ENCODE peak calls at places on chromosome 9, in five cellular contexts. One of them, this sample, is unnamed.

GRCh38 chr9:129868571-129869486 is 33.6 kb downstream of the USP20 start:
- DNase-seq in mammary epithelial cell: no peak
- DNase-seq in coronary artery: no peak
- DNase-seq in endothelial cell: no peak
- DNase-seq in upper lobe of left lung: peak
- DNase-seq in this sample: no peak

GRCh38 chr9:11618241-11618805 is 1005.5 kb upstream of the PTPRD start:
- DNase-seq in mammary epithelial cell: no peak
- DNase-seq in coronary artery: no peak
- DNase-seq in endothelial cell: no peak
- DNase-seq in upper lobe of left lung: no peak
- DNase-seq in this sample: no peak

GRCh38 chr9:72383978-72384709 is 19.1 kb upstream of the ZFAND5 start:
- DNase-seq in mammary epithelial cell: peak
- DNase-seq in coronary artery: no peak
- DNase-seq in endothelial cell: no peak
- DNase-seq in upper lobe of left lung: no peak
- DNase-seq in this sample: no peak

GRCh38 chr9:130701059-130702022 is 7.8 kb downstream of the EXOSC2 start:
- DNase-seq in mammary epithelial cell: peak
- DNase-seq in coronary artery: no peak
- DNase-seq in endothelial cell: peak
- DNase-seq in upper lobe of left lung: peak
- DNase-seq in this sample: peak

GRCh38 chr9:99573052-99573451 is 248.6 kb upstream of the NR4A3 start:
- DNase-seq in mammary epithelial cell: no peak
- DNase-seq in coronary artery: no peak
- DNase-seq in endothelial cell: no peak
- DNase-seq in upper lobe of left lung: no peak
- DNase-seq in this sample: no peak

GRCh38 chr9:112038017-112038408 is 137.1 kb downstream of the SUSD1 start:
- DNase-seq in mammary epithelial cell: no peak
- DNase-seq in coronary artery: no peak
- DNase-seq in endothelial cell: no peak
- DNase-seq in upper lobe of left lung: no peak
- DNase-seq in this sample: no peak

GRCh38 chr9:135065804-135066203 is 21.7 kb upstream of the OLFM1 start:
- DNase-seq in mammary epithelial cell: no peak
- DNase-seq in coronary artery: peak
- DNase-seq in endothelial cell: no peak
- DNase-seq in upper lobe of left lung: no peak
- DNase-seq in this sample: no peak

GRCh38 chr9:78294290-78295176 is 2.4 kb upstream of the PSAT1 start:
- DNase-seq in mammary epithelial cell: no peak
- DNase-seq in coronary artery: no peak
- DNase-seq in endothelial cell: no peak
- DNase-seq in upper lobe of left lung: no peak
- DNase-seq in this sample: no peak

GRCh38 chr9:117405950-117406705 is 8.7 kb downstream of the ASTN2 start:
- DNase-seq in mammary epithelial cell: no peak
- DNase-seq in coronary artery: no peak
- DNase-seq in endothelial cell: no peak
- DNase-seq in upper lobe of left lung: no peak
- DNase-seq in this sample: no peak

GRCh38 chr9:131296452-131296851 is 6.9 kb downstream of the PLPP7 start:
- DNase-seq in mammary epithelial cell: no peak
- DNase-seq in coronary artery: no peak
- DNase-seq in endothelial cell: no peak
- DNase-seq in upper lobe of left lung: no peak
- DNase-seq in this sample: no peak

GRCh38 chr9:27489087-27489876 is 34.8 kb upstream of the IFNK start:
- DNase-seq in mammary epithelial cell: no peak
- DNase-seq in coronary artery: no peak
- DNase-seq in endothelial cell: no peak
- DNase-seq in upper lobe of left lung: no peak
- DNase-seq in this sample: no peak

GRCh38 chr9:118059520-118060278 is 355.5 kb downstream of the TLR4 start:
- DNase-seq in mammary epithelial cell: peak
- DNase-seq in coronary artery: no peak
- DNase-seq in endothelial cell: peak
- DNase-seq in upper lobe of left lung: peak
- DNase-seq in this sample: no peak

GRCh38 chr9:75454891-75455290 is 366.6 kb downstream of the OSTF1 start:
- DNase-seq in mammary epithelial cell: no peak
- DNase-seq in coronary artery: no peak
- DNase-seq in endothelial cell: no peak
- DNase-seq in upper lobe of left lung: no peak
- DNase-seq in this sample: no peak

GRCh38 chr9:83166369-83166768 is 103.4 kb upstream of the RASEF start:
- DNase-seq in mammary epithelial cell: peak
- DNase-seq in coronary artery: no peak
- DNase-seq in endothelial cell: no peak
- DNase-seq in upper lobe of left lung: peak
- DNase-seq in this sample: no peak

GRCh38 chr9:72843525-72844439 is 109.1 kb downstream of the ALDH1A1 start:
- DNase-seq in mammary epithelial cell: peak
- DNase-seq in coronary artery: no peak
- DNase-seq in endothelial cell: no peak
- DNase-seq in upper lobe of left lung: no peak
- DNase-seq in this sample: no peak

GRCh38 chr9:100515578-100516494 is 42.9 kb downstream of the TMEFF1 start:
- DNase-seq in mammary epithelial cell: peak
- DNase-seq in coronary artery: no peak
- DNase-seq in endothelial cell: no peak
- DNase-seq in upper lobe of left lung: no peak
- DNase-seq in this sample: no peak

GRCh38 chr9:110148384-110148783 is 59.6 kb downstream of the C9orf152 start:
- DNase-seq in mammary epithelial cell: peak
- DNase-seq in coronary artery: no peak
- DNase-seq in endothelial cell: no peak
- DNase-seq in upper lobe of left lung: no peak
- DNase-seq in this sample: no peak

GRCh38 chr9:121895836-121896544 is 197.1 kb downstream of the TTLL11 start:
- DNase-seq in mammary epithelial cell: no peak
- DNase-seq in coronary artery: no peak
- DNase-seq in endothelial cell: no peak
- DNase-seq in upper lobe of left lung: no peak
- DNase-seq in this sample: no peak

GRCh38 chr9:136584401-136585328 is 38.8 kb upstream of the NOTCH1 start:
- DNase-seq in mammary epithelial cell: no peak
- DNase-seq in coronary artery: no peak
- DNase-seq in endothelial cell: no peak
- DNase-seq in upper lobe of left lung: no peak
- DNase-seq in this sample: no peak

GRCh38 chr9:81814794-81815464 is 113.3 kb upstream of the SPATA31D4 start:
- DNase-seq in mammary epithelial cell: peak
- DNase-seq in coronary artery: no peak
- DNase-seq in endothelial cell: no peak
- DNase-seq in upper lobe of left lung: no peak
- DNase-seq in this sample: no peak

GRCh38 chr9:122346478-122347347 is 24.1 kb upstream of the PTGS1 start:
- DNase-seq in mammary epithelial cell: no peak
- DNase-seq in coronary artery: no peak
- DNase-seq in endothelial cell: peak
- DNase-seq in upper lobe of left lung: peak
- DNase-seq in this sample: no peak

GRCh38 chr9:83199240-83199639 is 136.3 kb upstream of the RASEF start:
- DNase-seq in mammary epithelial cell: peak
- DNase-seq in coronary artery: no peak
- DNase-seq in endothelial cell: peak
- DNase-seq in upper lobe of left lung: no peak
- DNase-seq in this sample: no peak

DNA sequence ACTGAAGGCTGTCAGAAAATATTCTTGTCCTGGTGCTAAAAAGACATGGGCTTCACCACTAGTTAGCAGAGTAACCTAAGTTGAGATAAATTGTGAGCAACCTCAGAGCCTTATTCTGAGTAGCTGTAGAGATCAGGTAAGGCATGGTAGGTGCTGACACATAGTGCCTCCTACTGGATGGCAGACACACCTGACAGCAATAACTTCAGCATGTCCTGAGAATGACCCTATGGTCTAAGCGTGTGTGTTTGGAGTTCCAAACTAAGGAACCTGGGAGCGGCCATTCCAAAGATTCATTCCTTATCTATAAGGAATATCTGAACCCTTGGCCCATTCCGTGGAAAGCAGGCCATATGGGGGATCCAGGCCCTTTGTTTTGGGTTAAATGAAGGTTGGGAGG is 46.0 kb downstream of the SLC28A3 start:
- DNase-seq in mammary epithelial cell: no peak
- DNase-seq in coronary artery: no peak
- DNase-seq in endothelial cell: no peak
- DNase-seq in upper lobe of left lung: no peak
- DNase-seq in this sample: no peak
- TF ChIP-seq CTCF in mammary epithelial cell: peak
- TF ChIP-seq CTCF in coronary artery: no peak
- TF ChIP-seq CTCF in endothelial cell: no peak
- TF ChIP-seq CTCF in upper lobe of left lung: no peak
- TF ChIP-seq CTCF in this sample: no peak

GRCh38 chr9:109063765-109064164 is 50.5 kb upstream of the CTNNAL1 start:
- DNase-seq in mammary epithelial cell: peak
- DNase-seq in coronary artery: no peak
- DNase-seq in endothelial cell: no peak
- DNase-seq in upper lobe of left lung: peak
- DNase-seq in this sample: no peak
- TF ChIP-seq CTCF in mammary epithelial cell: peak
- TF ChIP-seq CTCF in coronary artery: no peak
- TF ChIP-seq CTCF in endothelial cell: no peak
- TF ChIP-seq CTCF in upper lobe of left lung: peak
- TF ChIP-seq CTCF in this sample: no peak

DNA sequence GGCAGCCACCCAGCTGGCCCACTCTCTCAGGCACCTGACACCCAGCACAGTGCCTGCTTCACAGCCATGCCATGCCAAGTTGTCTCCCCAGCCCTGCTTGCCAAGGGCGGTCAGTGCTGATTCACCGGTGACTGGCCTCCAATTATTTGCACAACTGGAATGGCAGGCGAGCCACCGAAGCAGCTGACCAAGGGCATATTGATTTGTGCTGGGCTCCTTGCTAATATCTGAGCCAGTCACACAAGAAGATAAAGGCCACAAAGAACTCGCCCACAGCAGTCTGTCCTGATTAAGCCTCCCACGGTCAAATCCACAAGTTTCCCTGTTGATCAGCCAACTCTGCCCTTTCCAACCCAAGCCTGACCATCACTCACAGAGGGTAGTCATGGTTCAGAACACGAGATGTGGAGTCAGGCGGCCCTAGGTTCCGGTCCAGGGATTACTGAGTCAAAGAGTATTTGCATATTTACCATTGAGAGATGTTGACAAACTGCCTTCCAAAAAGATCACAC is 6.4 kb upstream of the EEIG1 start:
- DNase-seq in mammary epithelial cell: peak
- DNase-seq in coronary artery: no peak
- DNase-seq in endothelial cell: no peak
- DNase-seq in upper lobe of left lung: no peak
- DNase-seq in this sample: no peak
- TF ChIP-seq CTCF in mammary epithelial cell: no peak
- TF ChIP-seq CTCF in coronary artery: no peak
- TF ChIP-seq CTCF in endothelial cell: no peak
- TF ChIP-seq CTCF in upper lobe of left lung: no peak
- TF ChIP-seq CTCF in this sample: no peak

GRCh38 chr9:127578952-127579853 is 32.9 kb upstream of the STXBP1 start:
- DNase-seq in mammary epithelial cell: peak
- DNase-seq in coronary artery: peak
- DNase-seq in endothelial cell: peak
- DNase-seq in upper lobe of left lung: peak
- DNase-seq in this sample: peak
- TF ChIP-seq CTCF in mammary epithelial cell: peak
- TF ChIP-seq CTCF in coronary artery: no peak
- TF ChIP-seq CTCF in endothelial cell: peak
- TF ChIP-seq CTCF in upper lobe of left lung: peak
- TF ChIP-seq CTCF in this sample: no peak

GRCh38 chr9:87260171-87260570 is 237.5 kb upstream of the DAPK1 start:
- DNase-seq in mammary epithelial cell: no peak
- DNase-seq in coronary artery: no peak
- DNase-seq in endothelial cell: no peak
- DNase-seq in upper lobe of left lung: no peak
- DNase-seq in this sample: no peak

GRCh38 chr9:87267251-87267679 is 230.4 kb upstream of the DAPK1 start:
- DNase-seq in mammary epithelial cell: no peak
- DNase-seq in coronary artery: no peak
- DNase-seq in endothelial cell: no peak
- DNase-seq in upper lobe of left lung: no peak
- DNase-seq in this sample: no peak

GRCh38 chr9:87266697-87267096 is 231.0 kb upstream of the DAPK1 start:
- DNase-seq in mammary epithelial cell: no peak
- DNase-seq in coronary artery: no peak
- DNase-seq in endothelial cell: no peak
- DNase-seq in upper lobe of left lung: no peak
- DNase-seq in this sample: no peak

GRCh38 chr9:87259543-87259942 is 238.1 kb upstream of the DAPK1 start:
- DNase-seq in mammary epithelial cell: no peak
- DNase-seq in coronary artery: no peak
- DNase-seq in endothelial cell: no peak
- DNase-seq in upper lobe of left lung: no peak
- DNase-seq in this sample: no peak

DNA sequence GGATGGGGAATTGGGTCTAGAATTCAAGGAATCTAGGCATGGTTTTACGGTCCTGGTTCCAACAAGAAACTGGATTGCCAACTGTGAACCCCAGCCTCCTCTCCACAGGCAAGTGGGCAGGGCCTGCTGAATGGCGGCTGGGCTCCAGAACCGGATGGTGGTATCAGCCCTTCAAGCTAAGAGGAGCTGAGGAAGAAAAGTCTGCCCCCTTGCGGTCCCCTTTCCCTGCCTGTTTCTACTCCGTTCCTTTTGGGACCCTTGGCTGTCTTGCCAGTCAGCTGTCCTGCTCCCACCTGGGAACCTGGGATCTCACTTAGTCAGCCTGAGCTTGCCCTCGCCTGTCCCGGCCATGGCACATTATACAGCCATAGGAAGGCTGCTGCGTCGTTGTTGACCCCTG is 234.4 kb upstream of the DAPK1 start:
- DNase-seq in mammary epithelial cell: no peak
- DNase-seq in coronary artery: no peak
- DNase-seq in endothelial cell: peak
- DNase-seq in upper lobe of left lung: no peak
- DNase-seq in this sample: no peak
- TF ChIP-seq CTCF in mammary epithelial cell: peak
- TF ChIP-seq CTCF in coronary artery: no peak
- TF ChIP-seq CTCF in endothelial cell: peak
- TF ChIP-seq CTCF in upper lobe of left lung: no peak
- TF ChIP-seq CTCF in this sample: no peak

This sample was measured in omental fat pad.